ENCODE peak calls at places on chromosome 5, in four cellular contexts. I, E, N and L are unnamed samples.

GRCh38 chr5:65837139-65837538 is 89.2 kb upstream of the ERBIN start:
- DNase-seq in I (no peak), E (no peak), N (no peak), L (no peak)

GRCh38 chr5:135230326-135230925 is 168.6 kb downstream of the MACROH2A1 start:
- DNase-seq in I (no peak), E (no peak), N (no peak), L (no peak)

GRCh38 chr5:120516799-120517198 is 52.7 kb downstream of the PRR16 start:
- DNase-seq in I (no peak), E (no peak), N (no peak), L (peak; percentile 84)

GRCh38 chr5:150413176-150413901 is 629 bp upstream of the CD74 start:
- DNase-seq in I (no peak), E (no peak), N (no peak), L (no peak)

GRCh38 chr5:136308396-136308795 is 56.9 kb downstream of the TRPC7 start:
- DNase-seq in I (peak; percentile 13), E (no peak), N (no peak), L (no peak)

GRCh38 chr5:68057186-68057585 is 158.4 kb upstream of the PIK3R1 start:
- DNase-seq in I (no peak), E (no peak), N (no peak), L (no peak)

GRCh38 chr5:69030663-69031062 is 63.2 kb upstream of the SLC30A5 start:
- DNase-seq in I (peak; percentile 26), E (no peak), N (no peak), L (no peak)

GRCh38 chr5:109455598-109456096 is 45.9 kb upstream of the PJA2 start:
- DNase-seq in I (peak; percentile 37), E (no peak), N (no peak), L (no peak)

GRCh38 chr5:67268233-67269011 is 71.8 kb upstream of the CD180 start:
- DNase-seq in I (peak; percentile 95), E (peak; percentile 30), N (no peak), L (peak; percentile 11)

GRCh38 chr5:171961117-171961516 is 45.3 kb downstream of the FBXW11 start:
- DNase-seq in I (no peak), E (no peak), N (no peak), L (no peak)

GRCh38 chr5:160520609-160521391 is 99.1 kb downstream of the PTTG1 start:
- DNase-seq in I (no peak), E (no peak), N (no peak), L (no peak)

GRCh38 chr5:38257236-38258036 is 923 bp upstream of the EGFLAM start:
- DNase-seq in I (no peak), E (peak; percentile 6), N (no peak), L (no peak)

GRCh38 chr5:179270581-179271300 is 74.5 kb downstream of the ADAMTS2 start:
- DNase-seq in I (no peak), E (no peak), N (no peak), L (no peak)

GRCh38 chr5:88672644-88673493 is 210.1 kb downstream of the MEF2C start:
- DNase-seq in I (peak; percentile 98), E (no peak), N (no peak), L (no peak)

GRCh38 chr5:136004436-136004835 is 24.4 kb upstream of the TGFBI start:
- DNase-seq in I (no peak), E (no peak), N (no peak), L (no peak)

GRCh38 chr5:105392122-105392709 is 1829.6 kb upstream of the NUDT12 start:
- DNase-seq in I (no peak), E (no peak), N (no peak), L (no peak)

GRCh38 chr5:95401601-95402000 is 10.4 kb downstream of the FAM81B start:
- DNase-seq in I (no peak), E (no peak), N (no peak), L (no peak)

GRCh38 chr5:6431214-6432195 is 17.2 kb upstream of the UBE2QL1 start:
- DNase-seq in I (no peak), E (no peak), N (no peak), L (no peak)

GRCh38 chr5:176410486-176411180 is 5.7 kb downstream of the CLTB start:
- DNase-seq in I (no peak), E (no peak), N (no peak), L (no peak)

GRCh38 chr5:105849701-105850100 is 1821.0 kb downstream of the EFNA5 start:
- DNase-seq in I (no peak), E (no peak), N (no peak), L (no peak)

GRCh38 chr5:130871346-130872086 is 293.5 kb downstream of the HINT1 start:
- DNase-seq in I (no peak), E (peak; percentile 25), N (no peak), L (no peak)